ENCODE peak calls at places on chromosomes 4 and X, in nine cellular contexts. G is A673; O is non-pigmented ciliary epithelial cell; T is NCI-H1092 treated with DMSO at 0.1 percent for 48 hours; R is GM12865; M is activated naive CD4-positive, alpha-beta T cell treated with anti-CD3 and anti-CD28 coated beads, Interleukin-2, amount 50 U/mL, for 72 hours; S is cerebellum; Q is effector memory CD4-positive, alpha-beta T cell; Y is M059J. F is an unnamed sample.

GRCh38 chr4:41319553-41319952 is 62.8 kb downstream of the UCHL1 start:
- DNase-seq in G (no peak), O (no peak), T (no peak), R (no peak), M (no peak), S (no peak), Q (no peak), Y (peak), F (no peak)

GRCh38 chr4:40909363-40909876 is 159.7 kb downstream of the NSUN7 start:
- DNase-seq in G (peak), O (peak), T (peak), R (no peak), M (peak), S (no peak), Q (no peak), Y (peak), F (peak)

GRCh38 chr4:20283039-20283438 is 31.3 kb downstream of the SLIT2 start:
- DNase-seq in G (peak), O (no peak), T (no peak), R (no peak), M (no peak), S (no peak), Q (no peak), Y (no peak), F (no peak)

GRCh38 chr4:112060212-112060611 is 85.0 kb upstream of the FAM241A start:
- DNase-seq in G (peak), O (peak), T (no peak), R (peak), M (no peak), S (no peak), Q (no peak), Y (peak), F (peak)

GRCh38 chr4:17280266-17280665 is 231.6 kb downstream of the QDPR start:
- DNase-seq in G (no peak), O (no peak), T (no peak), R (no peak), M (no peak), S (no peak), Q (no peak), Y (no peak), F (no peak)

GRCh38 chr4:182238355-182238931 is 4.8 kb upstream of the TENM3 start:
- DNase-seq in G (no peak), O (no peak), T (no peak), R (no peak), M (no peak), S (no peak), Q (no peak), Y (peak), F (no peak)

GRCh38 chr4:2793578-2793919 is 664 bp downstream of the SH3BP2 start:
- DNase-seq in G (peak), O (no peak), T (no peak), R (peak), M (no peak), S (no peak), Q (no peak), Y (peak), F (peak)

GRCh38 chr4:56241500-56241899 is 145.8 kb downstream of the AASDH start:
- DNase-seq in G (no peak), O (no peak), T (no peak), R (no peak), M (no peak), S (no peak), Q (no peak), Y (no peak), F (no peak)

GRCh38 chr4:10917475-10918103 is 233.0 kb upstream of the CLNK start:
- DNase-seq in G (no peak), O (no peak), T (peak), R (no peak), M (no peak), S (no peak), Q (no peak), Y (no peak), F (no peak)

GRCh38 chrX:112844250-112844649 is 3.6 kb upstream of the AMOT start:
- DNase-seq in G (no peak), O (no peak), T (no peak), R (peak), M (no peak), S (no peak), Q (no peak), Y (peak), F (no peak)

GRCh38 chrX:153338836-153339235 is 4.9 kb downstream of the ZNF275 start:
- DNase-seq in G (no peak), O (no peak), T (no peak), R (no peak), M (no peak), S (no peak), Q (no peak), Y (no peak), F (no peak)

GRCh38 chr4:183321516-183321915 is 710 bp downstream of the CLDN24 start:
- DNase-seq in G (no peak), O (no peak), T (no peak), R (no peak), M (no peak), S (no peak), Q (no peak), Y (no peak), F (no peak)

GRCh38 chrX:2430265-2430825 is 70.4 kb downstream of the DHRSX start:
- DNase-seq in G (no peak), O (no peak), T (no peak), R (no peak), M (no peak), S (no peak), Q (no peak), Y (no peak), F (no peak)

GRCh38 chr4:24912252-24913098 is at the start of gene CCDC149:
- DNase-seq in G (peak), O (no peak), T (peak), R (no peak), M (peak), S (peak), Q (no peak), Y (peak), F (peak)

GRCh38 chrX:44431206-44431605 is 87.7 kb upstream of the EFHC2 start:
- DNase-seq in G (peak), O (no peak), T (no peak), R (no peak), M (no peak), S (no peak), Q (no peak), Y (peak), F (no peak)

GRCh38 chr4:101010987-101011386 is 336.3 kb downstream of the PPP3CA start:
- DNase-seq in G (no peak), O (no peak), T (no peak), R (no peak), M (no peak), S (no peak), Q (no peak), Y (no peak), F (no peak)

GRCh38 chr4:86935833-86936721 is 1.3 kb downstream of the AFF1 start:
- DNase-seq in G (peak), O (no peak), T (no peak), R (peak), M (peak), S (no peak), Q (peak), Y (peak), F (peak)

GRCh38 chrX:119089619-119090018 is 16.8 kb downstream of the CT47C1 start:
- DNase-seq in G (no peak), O (no peak), T (no peak), R (no peak), M (no peak), S (no peak), Q (no peak), Y (no peak), F (no peak)

GRCh38 chr4:59060002-59060846 is 1950.0 kb upstream of the IGFBP7 start:
- DNase-seq in G (no peak), O (no peak), T (no peak), R (no peak), M (no peak), S (no peak), Q (no peak), Y (no peak), F (no peak)

GRCh38 chr4:123479944-123480343 is 83.3 kb downstream of the SPRY1 start:
- DNase-seq in G (peak), O (no peak), T (no peak), R (no peak), M (no peak), S (no peak), Q (no peak), Y (peak), F (no peak)

GRCh38 chr4:15457401-15458201 is 12.1 kb upstream of the CC2D2A start:
- DNase-seq in G (peak), O (no peak), T (peak), R (peak), M (no peak), S (peak), Q (no peak), Y (peak), F (peak)

GRCh38 chr4:70187216-70187615 is 8.3 kb upstream of the ODAM start:
- DNase-seq in G (no peak), O (no peak), T (no peak), R (no peak), M (no peak), S (no peak), Q (no peak), Y (no peak), F (no peak)

GRCh38 chrX:46770006-46770816 is 11.3 kb upstream of the SLC9A7 start:
- DNase-seq in G (peak), O (no peak), T (no peak), R (no peak), M (no peak), S (no peak), Q (no peak), Y (peak), F (peak)

GRCh38 chrX:44428989-44429627 is 85.6 kb upstream of the EFHC2 start:
- DNase-seq in G (no peak), O (no peak), T (no peak), R (no peak), M (no peak), S (no peak), Q (no peak), Y (peak), F (no peak)

F was measured in fibroblast of the aortic adventitia.